ENCODE peak calls at places on chromosomes 16 and 17, in four cellular contexts. One of them, this sample, is unnamed.

GRCh38 chr17:37650419-37651003 is 7.3 kb upstream of the DDX52 start:
- DNase-seq in kidney epithelial cell: no peak
- DNase-seq in foreskin fibroblast: peak
- DNase-seq in cardiac muscle cell: peak
- DNase-seq in this sample: no peak

GRCh38 chr17:73166731-73167581 is 2.1 kb downstream of the SSTR2 start:
- DNase-seq in kidney epithelial cell: no peak
- DNase-seq in foreskin fibroblast: peak
- DNase-seq in cardiac muscle cell: no peak
- DNase-seq in this sample: no peak

GRCh38 chr16:9081183-9081582 is 10.3 kb upstream of the HAPSTR1 start:
- DNase-seq in kidney epithelial cell: no peak
- DNase-seq in foreskin fibroblast: peak
- DNase-seq in cardiac muscle cell: no peak
- DNase-seq in this sample: no peak

GRCh38 chr17:47955497-47956461 is 1.9 kb downstream of the PRR15L start:
- DNase-seq in kidney epithelial cell: no peak
- DNase-seq in foreskin fibroblast: no peak
- DNase-seq in cardiac muscle cell: no peak
- DNase-seq in this sample: no peak

GRCh38 chr16:8885674-8886592 is 3.8 kb downstream of the LITAFD start:
- DNase-seq in kidney epithelial cell: no peak
- DNase-seq in foreskin fibroblast: peak
- DNase-seq in cardiac muscle cell: peak
- DNase-seq in this sample: no peak

GRCh38 chr16:66585477-66586239 is 6.4 kb downstream of the CMTM2 start:
- DNase-seq in kidney epithelial cell: no peak
- DNase-seq in foreskin fibroblast: no peak
- DNase-seq in cardiac muscle cell: no peak
- DNase-seq in this sample: no peak

GRCh38 chr17:57892820-57893595 is 43.2 kb upstream of the MRPS23 start:
- DNase-seq in kidney epithelial cell: peak
- DNase-seq in foreskin fibroblast: peak
- DNase-seq in cardiac muscle cell: peak
- DNase-seq in this sample: peak

GRCh38 chr17:46822388-46822921 is 4.0 kb upstream of the WNT3 start:
- DNase-seq in kidney epithelial cell: no peak
- DNase-seq in foreskin fibroblast: no peak
- DNase-seq in cardiac muscle cell: no peak
- DNase-seq in this sample: no peak

GRCh38 chr16:66365588-66365987 is 903 bp upstream of the CDH5 start:
- DNase-seq in kidney epithelial cell: no peak
- DNase-seq in foreskin fibroblast: no peak
- DNase-seq in cardiac muscle cell: no peak
- DNase-seq in this sample: no peak

GRCh38 chr17:31392002-31392855 is 754 bp downstream of the RAB11FIP4 start:
- DNase-seq in kidney epithelial cell: no peak
- DNase-seq in foreskin fibroblast: no peak
- DNase-seq in cardiac muscle cell: no peak
- DNase-seq in this sample: no peak

GRCh38 chr16:62077998-62078397 is 41.8 kb upstream of the CDH8 start:
- DNase-seq in kidney epithelial cell: no peak
- DNase-seq in foreskin fibroblast: no peak
- DNase-seq in cardiac muscle cell: peak
- DNase-seq in this sample: no peak

GRCh38 chr17:22300731-22301352 is 608.5 kb downstream of the KCNJ18 start:
- DNase-seq in kidney epithelial cell: no peak
- DNase-seq in foreskin fibroblast: no peak
- DNase-seq in cardiac muscle cell: no peak
- DNase-seq in this sample: no peak

GRCh38 chr17:29059281-29059680 is 16.3 kb downstream of the PIPOX start:
- DNase-seq in kidney epithelial cell: peak
- DNase-seq in foreskin fibroblast: peak
- DNase-seq in cardiac muscle cell: no peak
- DNase-seq in this sample: no peak

GRCh38 chr16:17173134-17173729 is 297.5 kb downstream of the XYLT1 start:
- DNase-seq in kidney epithelial cell: no peak
- DNase-seq in foreskin fibroblast: peak
- DNase-seq in cardiac muscle cell: no peak
- DNase-seq in this sample: no peak

GRCh38 chr17:74466111-74466784 is at the start of gene CD300A:
- DNase-seq in kidney epithelial cell: no peak
- DNase-seq in foreskin fibroblast: no peak
- DNase-seq in cardiac muscle cell: no peak
- DNase-seq in this sample: no peak

GRCh38 chr16:1407749-1408148 is 6.8 kb downstream of the UNKL start:
- DNase-seq in kidney epithelial cell: no peak
- DNase-seq in foreskin fibroblast: peak
- DNase-seq in cardiac muscle cell: no peak
- DNase-seq in this sample: no peak

GRCh38 chr16:85057212-85057889 is 29.8 kb downstream of the KIAA0513 start:
- DNase-seq in kidney epithelial cell: no peak
- DNase-seq in foreskin fibroblast: no peak
- DNase-seq in cardiac muscle cell: peak
- DNase-seq in this sample: no peak

GRCh38 chr16:85056211-85056748 is 28.7 kb downstream of the KIAA0513 start:
- DNase-seq in kidney epithelial cell: no peak
- DNase-seq in foreskin fibroblast: peak
- DNase-seq in cardiac muscle cell: peak
- DNase-seq in this sample: no peak

GRCh38 chr16:85054948-85055502 is 27.4 kb downstream of the KIAA0513 start:
- DNase-seq in kidney epithelial cell: no peak
- DNase-seq in foreskin fibroblast: no peak
- DNase-seq in cardiac muscle cell: no peak
- DNase-seq in this sample: no peak

GRCh38 chr16:85057948-85058347 is 30.4 kb downstream of the KIAA0513 start:
- DNase-seq in kidney epithelial cell: no peak
- DNase-seq in foreskin fibroblast: no peak
- DNase-seq in cardiac muscle cell: peak
- DNase-seq in this sample: no peak

GRCh38 chr16:85055503-85056210 is 28.1 kb downstream of the KIAA0513 start:
- DNase-seq in kidney epithelial cell: no peak
- DNase-seq in foreskin fibroblast: peak
- DNase-seq in cardiac muscle cell: peak
- DNase-seq in this sample: no peak
- H3K4me3 ChIP-seq in kidney epithelial cell: no peak
- H3K4me3 ChIP-seq in foreskin fibroblast: peak
- H3K4me3 ChIP-seq in cardiac muscle cell: no peak
- H3K4me3 ChIP-seq in this sample: no peak

DNA sequence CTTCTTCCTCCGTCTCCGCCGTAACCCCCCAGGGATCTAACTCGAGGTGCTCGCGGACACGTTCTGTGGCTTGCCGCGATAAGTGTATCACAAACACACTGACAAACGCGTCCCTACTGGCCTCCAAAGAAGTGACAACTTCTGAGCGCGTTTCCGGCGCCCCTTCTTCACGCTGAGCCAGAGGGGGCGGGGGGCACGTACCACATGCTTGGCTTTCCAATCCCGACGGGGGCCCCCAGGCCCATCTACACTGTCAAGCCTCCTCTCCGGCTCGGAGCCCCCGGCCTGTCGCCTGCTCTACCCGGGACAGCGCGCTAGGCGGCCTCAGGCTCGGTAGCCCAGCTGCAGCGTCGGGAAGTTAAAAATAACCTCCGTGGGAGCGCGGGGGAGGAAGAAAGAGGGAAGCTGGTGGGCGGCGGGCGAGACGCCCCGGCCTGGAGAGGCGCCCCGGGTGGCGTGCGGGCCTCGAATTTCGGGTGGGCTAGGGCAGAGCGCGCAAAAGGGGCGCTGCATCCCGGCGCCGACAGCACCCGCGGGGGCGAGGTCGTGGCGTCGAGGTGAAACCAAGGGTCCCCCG is 676 bp upstream of the SPHK1 start:
- DNase-seq in kidney epithelial cell: no peak
- DNase-seq in foreskin fibroblast: peak
- DNase-seq in cardiac muscle cell: peak
- DNase-seq in this sample: no peak
- TF ChIP-seq CTCF in kidney epithelial cell: peak
- TF ChIP-seq CTCF in foreskin fibroblast: peak
- TF ChIP-seq CTCF in cardiac muscle cell: peak
- TF ChIP-seq CTCF in this sample: peak

GRCh38 chr16:87344165-87344930 is 27.2 kb upstream of the C16orf95 start:
- DNase-seq in kidney epithelial cell: no peak
- DNase-seq in foreskin fibroblast: no peak
- DNase-seq in cardiac muscle cell: no peak
- DNase-seq in this sample: no peak
- H3K4me3 ChIP-seq in kidney epithelial cell: no peak
- H3K4me3 ChIP-seq in foreskin fibroblast: no peak
- H3K4me3 ChIP-seq in cardiac muscle cell: no peak
- H3K4me3 ChIP-seq in this sample: no peak

GRCh38 chr16:48317614-48318013 is 67.6 kb downstream of the SIAH1 start:
- DNase-seq in kidney epithelial cell: peak
- DNase-seq in foreskin fibroblast: peak
- DNase-seq in cardiac muscle cell: no peak
- DNase-seq in this sample: no peak
- TF ChIP-seq CTCF in kidney epithelial cell: no peak
- TF ChIP-seq CTCF in foreskin fibroblast: no peak
- TF ChIP-seq CTCF in cardiac muscle cell: no peak
- TF ChIP-seq CTCF in this sample: no peak

This sample was measured in epithelial cell of proximal tubule.